ENCODE peak calls at places on chromosome 9, in ten cellular contexts. M is gastrocnemius medialis, Z is tibial nerve, I is NB4, C is esophagus squamous epithelium, K is lower leg skin, Q is right lobe of liver, J is transverse colon, T is HepG2, P is spleen. V is an unnamed sample.

GRCh38 chr9:7315116-7315515 is 484.5 kb downstream of the DMAC1 start:
- DNase-seq in M (no peak), Z (no peak), I (no peak), C (no peak), K (no peak), Q (no peak), J (no peak), T (no peak), P (no peak), V (no peak)

GRCh38 chr9:84349706-84350105 is 9.1 kb upstream of the SLC28A3 start:
- DNase-seq in M (no peak), Z (no peak), I (no peak), C (no peak), K (no peak), Q (no peak), J (no peak), T (no peak), P (no peak), V (no peak)

GRCh38 chr9:73179594-73179993 is 27.9 kb downstream of the ANXA1 start:
- DNase-seq in M (no peak), Z (no peak), I (no peak), C (no peak), K (no peak), Q (no peak), J (no peak), T (no peak), P (no peak), V (no peak)

GRCh38 chr9:114223564-114224246 is 68.4 kb downstream of the COL27A1 start:
- DNase-seq in M (no peak), Z (no peak), I (peak; percentile 50), C (no peak), K (no peak), Q (no peak), J (no peak), T (peak; percentile 70), P (no peak), V (no peak)

GRCh38 chr9:132937463-132937901 is 6.9 kb downstream of the TSC1 start:
- DNase-seq in M (no peak), Z (no peak), I (peak; percentile 40), C (no peak), K (no peak), Q (no peak), J (no peak), T (no peak), P (no peak), V (no peak)

GRCh38 chr9:8417341-8417740 is 617.8 kb upstream of the DMAC1 start:
- DNase-seq in M (no peak), Z (no peak), I (no peak), C (no peak), K (no peak), Q (no peak), J (no peak), T (no peak), P (no peak), V (no peak)

GRCh38 chr9:37908283-37908682 is 4.4 kb upstream of the SLC25A51 start:
- DNase-seq in M (no peak), Z (no peak), I (no peak), C (no peak), K (no peak), Q (no peak), J (no peak), T (no peak), P (peak; percentile 24), V (no peak)

GRCh38 chr9:79166005-79166404 is 405.8 kb upstream of the TLE4 start:
- DNase-seq in M (no peak), Z (no peak), I (no peak), C (no peak), K (no peak), Q (no peak), J (no peak), T (no peak), P (no peak), V (no peak)

GRCh38 chr9:127112683-127113539 is 9.5 kb downstream of the ANGPTL2 start:
- DNase-seq in M (no peak), Z (no peak), I (no peak), C (no peak), K (peak; percentile 86), Q (no peak), J (no peak), T (no peak), P (no peak), V (no peak)

GRCh38 chr9:94639045-94639995 is at the start of gene FBP1:
- DNase-seq in M (no peak), Z (no peak), I (peak; percentile 90), C (no peak), K (no peak), Q (peak; percentile 86), J (peak; percentile 77), T (no peak), P (peak; percentile 91), V (peak; percentile 42)

GRCh38 chr9:137955224-137955570 is 77.6 kb downstream of the CACNA1B start:
- DNase-seq in M (no peak), Z (no peak), I (no peak), C (no peak), K (no peak), Q (no peak), J (no peak), T (no peak), P (no peak), V (no peak)

GRCh38 chr9:105694320-105694847 is at the start of gene TMEM38B:
- DNase-seq in M (peak; percentile 78), Z (peak; percentile 36), I (peak; percentile 80), C (no peak), K (peak; percentile 96), Q (peak; percentile 83), J (peak; percentile 88), T (peak; percentile 50), P (peak; percentile 95), V (peak; percentile 81)
- TF ChIP-seq POLR2A in M (peak; percentile 97), Z (peak; percentile 66), I (peak; percentile 83), C (no peak), K (no peak), Q (peak; percentile 50), J (peak; percentile 13), T (peak; percentile 74), P (peak; percentile 61), V (peak; percentile 74)

DNA sequence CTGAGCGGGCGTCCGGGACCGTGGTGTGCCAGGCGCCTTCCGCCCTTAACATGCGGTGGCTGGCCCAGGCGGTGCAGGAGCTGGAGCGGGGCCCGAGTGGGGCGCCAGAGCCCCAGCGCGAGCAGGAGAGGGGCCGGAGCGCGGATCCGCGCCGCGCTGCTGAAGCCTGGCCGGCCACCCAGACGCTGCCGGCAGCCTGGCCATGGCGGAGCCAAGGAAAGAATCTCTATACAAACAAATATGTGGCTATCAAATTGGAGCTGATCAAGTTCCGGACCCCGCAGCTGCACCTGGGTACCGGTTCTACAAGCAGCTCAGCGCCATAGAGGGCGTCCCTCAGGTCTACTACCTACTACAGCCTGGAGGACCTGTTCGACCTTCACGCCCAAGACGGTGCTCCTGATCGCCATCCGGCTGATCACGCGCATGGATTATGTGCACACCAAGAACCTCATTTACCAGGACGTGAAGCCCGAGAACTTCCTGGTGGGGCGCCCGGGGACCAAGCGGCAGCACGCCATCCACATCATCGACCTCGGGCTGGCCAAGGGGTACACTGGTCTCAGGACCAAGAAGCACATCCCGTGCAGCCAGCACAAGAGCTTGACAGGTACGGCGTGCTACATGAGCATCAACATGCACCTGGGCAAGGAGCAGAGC is 55.8 kb downstream of the JAK2 start:
- DNase-seq in M (no peak), Z (no peak), I (no peak), C (no peak), K (no peak), Q (no peak), J (no peak), T (no peak), P (peak; percentile 52), V (no peak)
- TF ChIP-seq POLR2A in M (no peak), Z (no peak), I (no peak), C (no peak), K (no peak), Q (no peak), J (no peak), T (no peak), P (no peak), V (no peak)

DNA sequence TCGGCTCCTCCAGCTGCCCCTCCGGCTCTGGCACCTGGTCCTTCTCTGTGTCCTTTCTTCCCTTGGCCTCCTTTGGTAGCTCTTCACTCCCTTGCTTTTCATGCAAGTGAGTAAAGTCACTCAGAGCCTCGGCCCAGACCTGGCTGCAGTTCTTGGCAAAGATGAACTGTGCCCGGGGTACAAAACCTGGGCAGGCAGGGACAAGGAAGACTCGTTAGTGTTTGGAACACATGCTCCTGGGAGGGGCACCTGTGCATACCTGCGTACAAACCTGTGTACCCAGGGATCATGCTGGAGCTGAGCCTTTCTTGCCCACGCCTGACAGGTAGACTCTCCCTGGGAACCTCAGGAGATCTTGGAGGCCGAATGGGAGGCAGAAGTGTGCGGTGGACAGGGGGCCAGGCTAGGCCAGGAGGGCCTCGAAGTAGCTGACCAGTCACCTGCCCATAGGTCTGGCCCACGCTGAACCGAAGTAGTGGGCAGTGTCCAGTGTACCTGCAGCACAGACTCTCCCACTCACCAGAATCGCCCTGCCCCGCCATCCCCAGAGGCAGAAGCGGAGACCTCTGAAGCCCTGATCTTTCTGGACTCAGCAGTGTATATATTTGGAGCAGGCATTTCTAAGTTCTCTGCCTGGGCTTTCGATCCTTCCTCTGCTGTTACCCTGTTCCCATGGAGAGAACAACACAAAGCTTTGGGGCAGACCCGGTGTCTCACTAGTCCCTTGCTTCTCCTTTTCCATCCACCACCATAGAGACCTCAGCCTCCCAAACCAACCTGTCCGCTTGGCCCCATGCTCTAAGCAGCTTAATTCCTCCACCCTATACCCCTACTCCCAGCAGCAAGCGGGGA is 41.9 kb upstream of the TESK1 start:
- DNase-seq in M (no peak), Z (no peak), I (no peak), C (no peak), K (no peak), Q (no peak), J (no peak), T (no peak), P (no peak), V (no peak)
- TF ChIP-seq POLR2A in M (no peak), Z (no peak), I (no peak), C (no peak), K (no peak), Q (no peak), J (no peak), T (no peak), P (no peak), V (no peak)

GRCh38 chr9:70415476-70415875 is 1.0 kb upstream of the KLF9 start:
- DNase-seq in M (no peak), Z (no peak), I (no peak), C (no peak), K (peak; percentile 53), Q (no peak), J (no peak), T (no peak), P (no peak), V (no peak)

GRCh38 chr9:70412678-70413426 is 1.6 kb downstream of the KLF9 start:
- DNase-seq in M (peak; percentile 77), Z (peak; percentile 48), I (peak; percentile 34), C (peak; percentile 27), K (peak; percentile 97), Q (peak; percentile 90), J (peak; percentile 83), T (peak; percentile 37), P (peak; percentile 93), V (peak; percentile 22)

GRCh38 chr9:70413427-70413797 is 1.0 kb downstream of the KLF9 start:
- DNase-seq in M (no peak), Z (no peak), I (no peak), C (peak; percentile 72), K (no peak), Q (no peak), J (no peak), T (no peak), P (no peak), V (peak; percentile 40)

GRCh38 chr9:70415041-70415440 is 584 bp upstream of the KLF9 start:
- DNase-seq in M (no peak), Z (no peak), I (no peak), C (no peak), K (no peak), Q (no peak), J (no peak), T (no peak), P (no peak), V (no peak)

GRCh38 chr9:70413798-70414775 is at the start of gene KLF9:
- DNase-seq in M (peak; percentile 99), Z (peak; percentile 90), I (peak; percentile 92), C (peak; percentile 83), K (peak; percentile 99), Q (peak; percentile 92), J (peak; percentile 95), T (peak; percentile 89), P (peak; percentile 97), V (peak; percentile 69)
- TF ChIP-seq POLR2A in M (no peak), Z (peak; percentile 87), I (peak; percentile 42), C (no peak), K (no peak), Q (peak; percentile 99), J (peak; percentile 99), T (no peak), P (peak; percentile 85), V (no peak)

V was measured in GM12892.